ENCODE peak calls at places on chromosomes 2 and 18, in ten cellular contexts. F is naive thymus-derived CD8-positive, alpha-beta T cell; J is iPS-NIHi11; E is amniotic stem cell; R is EL; W is tibial artery; U is posterior cingulate gyrus; X is midbrain; D is kidney epithelial cell; V is adipocyte. Y is an unnamed sample.

GRCh38 chr2:70724366-70724765 is 43.6 kb downstream of the ADD2 start:
- DNase-seq in F (no peak), J (no peak), E (no peak), R (no peak), W (no peak), U (no peak), X (no peak), D (no peak), V (no peak), Y (no peak)

GRCh38 chr2:2765839-2766495 is 434.9 kb upstream of the MYT1L start:
- DNase-seq in F (no peak), J (no peak), E (no peak), R (no peak), W (no peak), U (no peak), X (no peak), D (no peak), V (no peak), Y (no peak)

GRCh38 chr18:832085-832681 is 20.1 kb upstream of the YES1 start:
- DNase-seq in F (no peak), J (peak), E (no peak), R (no peak), W (no peak), U (no peak), X (no peak), D (no peak), V (no peak), Y (no peak)

GRCh38 chr2:11870584-11870983 is 124.2 kb downstream of the LPIN1 start:
- DNase-seq in F (no peak), J (no peak), E (no peak), R (no peak), W (no peak), U (no peak), X (no peak), D (no peak), V (no peak), Y (no peak)

GRCh38 chr2:227655454-227655853 is 11.2 kb upstream of the SCYGR5 start:
- DNase-seq in F (no peak), J (no peak), E (peak), R (peak), W (peak), U (no peak), X (no peak), D (peak), V (peak), Y (peak)

GRCh38 chr2:147430408-147430807 is 414.4 kb upstream of the ACVR2A start:
- DNase-seq in F (no peak), J (no peak), E (no peak), R (no peak), W (no peak), U (no peak), X (no peak), D (no peak), V (no peak), Y (no peak)

GRCh38 chr2:17830053-17831034 is 14.1 kb downstream of the MSGN1 start:
- DNase-seq in F (no peak), J (peak), E (peak), R (peak), W (peak), U (peak), X (peak), D (peak), V (peak), Y (peak)

GRCh38 chr2:12127639-12128038 is 381.2 kb downstream of the LPIN1 start:
- DNase-seq in F (no peak), J (no peak), E (no peak), R (no peak), W (no peak), U (no peak), X (no peak), D (no peak), V (no peak), Y (no peak)

GRCh38 chr18:6638470-6638869 is 91.0 kb upstream of the ARHGAP28 start:
- DNase-seq in F (no peak), J (no peak), E (no peak), R (no peak), W (no peak), U (no peak), X (no peak), D (no peak), V (no peak), Y (no peak)

GRCh38 chr2:232537499-232537898 is 2.0 kb upstream of the CHRNG start:
- DNase-seq in F (no peak), J (no peak), E (no peak), R (no peak), W (no peak), U (no peak), X (no peak), D (no peak), V (no peak), Y (no peak)

GRCh38 chr2:25293958-25294513 is 47.7 kb downstream of the DNMT3A start:
- DNase-seq in F (no peak), J (no peak), E (no peak), R (no peak), W (no peak), U (no peak), X (no peak), D (no peak), V (no peak), Y (no peak)

GRCh38 chr2:74648009-74648443 is at the start of gene M1AP:
- DNase-seq in F (peak), J (peak), E (no peak), R (no peak), W (no peak), U (no peak), X (no peak), D (no peak), V (no peak), Y (no peak)

GRCh38 chr2:197270601-197271000 is 40.0 kb downstream of the ANKRD44 start:
- DNase-seq in F (no peak), J (no peak), E (no peak), R (no peak), W (no peak), U (no peak), X (no peak), D (no peak), V (no peak), Y (no peak)

GRCh38 chr2:173963323-173963816 is 1.8 kb downstream of the SP3 start:
- DNase-seq in F (peak), J (no peak), E (peak), R (peak), W (peak), U (no peak), X (peak), D (no peak), V (peak), Y (no peak)

GRCh38 chr18:11654736-11655604 is 34.1 kb upstream of the GNAL start:
- DNase-seq in F (peak), J (peak), E (peak), R (peak), W (no peak), U (no peak), X (peak), D (no peak), V (peak), Y (no peak)

GRCh38 chr2:17754773-17755425 is 961 bp downstream of the GEN1 start:
- DNase-seq in F (no peak), J (no peak), E (no peak), R (peak), W (no peak), U (no peak), X (no peak), D (no peak), V (peak), Y (no peak)

GRCh38 chr2:134178109-134178877 is 75.6 kb upstream of the MGAT5 start:
- DNase-seq in F (no peak), J (no peak), E (no peak), R (no peak), W (no peak), U (no peak), X (no peak), D (no peak), V (peak), Y (no peak)

GRCh38 chr2:219553463-219553862 is 9.6 kb downstream of the TMEM198 start:
- DNase-seq in F (no peak), J (no peak), E (no peak), R (no peak), W (no peak), U (no peak), X (no peak), D (no peak), V (no peak), Y (no peak)

GRCh38 chr2:195779491-195779890 is 122.5 kb downstream of the SLC39A10 start:
- DNase-seq in F (no peak), J (no peak), E (no peak), R (no peak), W (no peak), U (no peak), X (no peak), D (no peak), V (no peak), Y (no peak)

GRCh38 chr18:316391-316790 is 48.5 kb upstream of the THOC1 start:
- DNase-seq in F (no peak), J (no peak), E (no peak), R (no peak), W (no peak), U (no peak), X (no peak), D (no peak), V (no peak), Y (no peak)

GRCh38 chr2:223758131-223758840 is 79.1 kb downstream of the AP1S3 start:
- DNase-seq in F (no peak), J (no peak), E (no peak), R (no peak), W (no peak), U (no peak), X (no peak), D (no peak), V (no peak), Y (no peak)

GRCh38 chr2:206054952-206055351 is 31.0 kb downstream of the INO80D start:
- DNase-seq in F (no peak), J (no peak), E (no peak), R (no peak), W (no peak), U (no peak), X (no peak), D (no peak), V (no peak), Y (no peak)

GRCh38 chr2:8541223-8541622 is 140.6 kb upstream of the ID2 start:
- DNase-seq in F (no peak), J (no peak), E (no peak), R (no peak), W (no peak), U (no peak), X (no peak), D (no peak), V (no peak), Y (no peak)

GRCh38 chr2:107259411-107260195 is 373.6 kb upstream of the ST6GAL2 start:
- DNase-seq in F (no peak), J (no peak), E (no peak), R (no peak), W (no peak), U (no peak), X (no peak), D (no peak), V (no peak), Y (no peak)

GRCh38 chr2:151775057-151775740 is 40.9 kb upstream of the NEB start:
- DNase-seq in F (no peak), J (no peak), E (no peak), R (no peak), W (no peak), U (no peak), X (no peak), D (no peak), V (no peak), Y (no peak)

GRCh38 chr2:9074930-9075329 is 71.4 kb upstream of the MBOAT2 start:
- DNase-seq in F (no peak), J (peak), E (no peak), R (no peak), W (no peak), U (no peak), X (no peak), D (peak), V (no peak), Y (no peak)

GRCh38 chr2:182652326-182652725 is 63.7 kb upstream of the DNAJC10 start:
- DNase-seq in F (no peak), J (no peak), E (no peak), R (no peak), W (no peak), U (no peak), X (no peak), D (no peak), V (no peak), Y (no peak)

GRCh38 chr2:202871161-202872141 is at the start of gene ICA1L:
- DNase-seq in F (peak), J (peak), E (peak), R (peak), W (peak), U (peak), X (peak), D (no peak), V (peak), Y (no peak)

GRCh38 chr2:241187835-241188234 is 642 bp upstream of the ANO7 start:
- DNase-seq in F (no peak), J (no peak), E (no peak), R (no peak), W (no peak), U (no peak), X (no peak), D (no peak), V (no peak), Y (no peak)

Y was measured in non-pigmented ciliary epithelial cell.